ENCODE peak calls at places on chromosomes 16 and 17, in ten cellular contexts. N is A549, X is astrocyte of the spinal cord, A is body of pancreas, U is nephron progenitor cell, V is WTC11, I is GM13977, T is vagina, B is PC-9, E is astrocyte of the cerebellum. D is an unnamed sample.

GRCh38 chr17:12549499-12549901 is 116.2 kb upstream of the MYOCD start:
- DNase-seq in A (no peak), X (peak; percentile 25), T (no peak), N (no peak), U (no peak), I (no peak), E (no peak), V (no peak), B (no peak), D (peak; percentile 16)

GRCh38 chr16:85502357-85502756 is 110.8 kb upstream of the GSE1 start:
- DNase-seq in U (no peak), E (no peak), X (no peak), V (no peak), I (no peak), B (no peak), N (no peak), T (no peak), A (no peak), D (no peak)

GRCh38 chr16:57740423-57741071 is 5.0 kb downstream of the KATNB1 start:
- DNase-seq in A (no peak), B (no peak), N (no peak), X (no peak), T (no peak), V (no peak), U (no peak), E (no peak), I (no peak), D (no peak)

GRCh38 chr16:57600048-57600835 is 28.2 kb upstream of the ADGRG1 start:
- DNase-seq in N (peak; percentile 81), V (peak; percentile 84), X (peak; percentile 26), U (peak; percentile 75), T (peak; percentile 95), I (no peak), E (no peak), A (peak; percentile 83), B (no peak), D (no peak)

GRCh38 chr16:79430129-79430789 is 170.3 kb downstream of the MAF start:
- DNase-seq in N (no peak), E (no peak), T (no peak), V (no peak), I (no peak), U (no peak), A (no peak), B (no peak), X (no peak), D (no peak)

GRCh38 chr17:8371786-8372185 is 4.7 kb downstream of the KRABD2 start:
- DNase-seq in I (no peak), E (no peak), T (no peak), A (no peak), B (no peak), X (no peak), V (no peak), N (no peak), U (no peak), D (no peak)

GRCh38 chr16:1761751-1762150 is 9.6 kb downstream of the NME3 start:
- DNase-seq in V (no peak), T (no peak), B (no peak), X (no peak), I (no peak), N (no peak), E (no peak), U (no peak), A (no peak), D (no peak)

GRCh38 chr16:34078697-34079096 is 619.3 kb downstream of the TP53TG3F start:
- DNase-seq in A (no peak), E (no peak), N (no peak), V (no peak), B (no peak), X (peak; percentile 10), U (no peak), T (no peak), I (no peak), D (no peak)

GRCh38 chr17:63984651-63985386 is 12.1 kb upstream of the SCN4A start:
- DNase-seq in E (peak; percentile 74), T (no peak), B (peak; percentile 63), U (no peak), X (peak; percentile 89), A (peak; percentile 50), V (no peak), N (no peak), I (no peak), D (peak; percentile 54)

GRCh38 chr17:75767881-75768280 is 2.9 kb upstream of the GALK1 start:
- DNase-seq in B (no peak), E (no peak), N (no peak), I (no peak), V (no peak), A (no peak), U (no peak), T (no peak), X (no peak), D (no peak)

GRCh38 chr17:31527606-31528005 is 136.1 kb downstream of the RAB11FIP4 start:
- DNase-seq in T (no peak), I (no peak), U (no peak), N (no peak), V (no peak), B (no peak), A (no peak), X (peak; percentile 19), E (no peak), D (no peak)
- TF ChIP-seq CTCF in T (no peak), I (no peak), U (no peak), N (no peak), V (no peak), B (no peak), A (no peak), X (no peak), E (no peak), D (no peak)

GRCh38 chr16:49755291-49755611 is 100.7 kb downstream of the ZNF423 start:
- DNase-seq in V (no peak), I (no peak), A (no peak), T (no peak), B (no peak), N (peak; percentile 62), X (peak; percentile 62), U (no peak), E (peak; percentile 51), D (no peak)
- TF ChIP-seq CTCF in V (no peak), I (peak; percentile 16), A (no peak), T (peak; percentile 33), B (no peak), N (peak; percentile 32), X (peak; percentile 59), U (no peak), E (peak; percentile 67), D (peak; percentile 70)

GRCh38 chr17:45051060-45051719 is at the start of gene DCAKD:
- DNase-seq in X (peak; percentile 96), E (peak; percentile 86), T (no peak), B (peak; percentile 88), V (peak; percentile 91), U (peak; percentile 91), N (peak; percentile 93), I (peak; percentile 96), A (peak; percentile 96), D (peak; percentile 75)

GRCh38 chr17:45050680-45051059 is 762 bp downstream of the DCAKD start:
- DNase-seq in E (no peak), N (peak; percentile 45), T (no peak), V (no peak), U (no peak), B (no peak), I (no peak), X (peak; percentile 42), A (no peak), D (no peak)

GRCh38 chr17:45052052-45052772 is 780 bp upstream of the DCAKD start:
- DNase-seq in N (no peak), X (peak; percentile 28), A (peak; percentile 59), E (no peak), U (peak; percentile 74), T (no peak), V (peak; percentile 55), B (no peak), I (peak; percentile 29), D (no peak)

GRCh38 chr17:45046536-45047125 is 4.8 kb downstream of the DCAKD start:
- DNase-seq in E (no peak), I (peak; percentile 28), N (peak; percentile 45), U (no peak), T (no peak), V (no peak), A (no peak), X (no peak), B (no peak), D (no peak)

DNA sequence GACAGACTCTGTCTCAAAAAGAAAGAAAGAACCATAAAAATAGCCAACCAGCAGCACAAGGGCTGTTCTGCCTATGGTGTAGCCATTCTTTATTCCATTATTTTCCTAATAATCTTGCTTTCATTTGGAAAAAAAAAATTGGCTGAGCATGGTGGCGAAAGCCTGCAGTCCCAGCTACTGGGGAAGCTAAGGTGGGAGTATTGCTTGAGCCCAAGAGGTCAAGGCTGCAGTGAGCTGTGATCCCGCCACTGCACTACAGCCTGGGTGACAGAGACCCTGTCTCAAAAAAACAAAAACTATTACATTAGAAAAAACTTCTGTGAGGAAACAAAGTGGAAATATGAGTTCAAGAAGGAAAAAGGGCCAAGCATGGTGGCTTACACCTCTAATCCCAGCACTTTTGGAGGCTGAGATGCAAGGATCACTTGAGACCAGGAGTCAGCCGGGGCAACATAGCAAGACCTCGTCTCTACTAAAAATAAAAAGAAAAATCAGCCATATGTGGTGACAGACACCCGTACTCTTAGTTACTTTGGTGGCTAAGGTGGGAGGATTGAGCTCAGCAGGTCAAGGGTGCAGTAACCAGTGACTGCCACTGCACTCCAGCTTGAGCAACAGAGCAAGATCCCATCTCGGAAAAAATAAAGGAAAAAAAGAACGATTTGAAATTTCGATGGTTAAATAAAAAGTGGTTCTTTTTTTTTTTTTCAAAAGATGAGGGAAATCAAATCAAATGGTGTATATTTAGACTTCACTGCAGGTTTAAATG is 2.5 kb downstream of the DCAKD start:
- DNase-seq in E (no peak), X (no peak), T (no peak), A (no peak), U (no peak), V (no peak), N (peak; percentile 56), I (no peak), B (no peak), D (no peak)
- TF ChIP-seq CTCF in E (peak; percentile 33), X (no peak), T (no peak), A (peak; percentile 14), U (peak; percentile 21), V (no peak), N (peak; percentile 22), I (peak; percentile 23), B (peak; percentile 25), D (peak; percentile 22)

GRCh38 chr16:72819345-72819744 is 228.6 kb downstream of the ZFHX3 start:
- DNase-seq in U (no peak), X (peak; percentile 85), V (no peak), E (peak; percentile 48), N (no peak), T (no peak), A (no peak), I (no peak), B (no peak), D (peak; percentile 32)

GRCh38 chr16:72815348-72816318 is 232.3 kb downstream of the ZFHX3 start:
- DNase-seq in N (no peak), I (peak; percentile 58), A (no peak), B (no peak), U (no peak), T (no peak), E (no peak), X (no peak), V (no peak), D (no peak)

GRCh38 chr16:72814226-72814625 is 233.7 kb downstream of the ZFHX3 start:
- DNase-seq in U (no peak), E (no peak), N (no peak), V (no peak), I (no peak), T (no peak), B (no peak), X (no peak), A (no peak), D (no peak)

GRCh38 chr16:72821551-72821950 is 226.4 kb downstream of the ZFHX3 start:
- DNase-seq in N (no peak), A (no peak), V (no peak), E (no peak), I (no peak), X (no peak), U (no peak), B (no peak), T (no peak), D (no peak)

GRCh38 chr16:72818286-72818845 is 229.6 kb downstream of the ZFHX3 start:
- DNase-seq in E (peak; percentile 62), X (peak; percentile 42), T (no peak), A (no peak), I (no peak), B (no peak), U (no peak), N (no peak), V (peak; percentile 47), D (no peak)
- TF ChIP-seq CTCF in E (peak; percentile 32), X (peak; percentile 25), T (no peak), A (no peak), I (peak; percentile 29), B (no peak), U (peak; percentile 12), N (no peak), V (peak; percentile 20), D (peak; percentile 20)

D was measured in BJ.